ENCODE peak calls at places on chromosomes 7 and 10, in eight cellular contexts. S is body of pancreas; A is sigmoid colon; O is A549; E is K562; X is mesendoderm; W is Karpas-422; I is CD4-positive, CD25-positive, alpha-beta regulatory T cell. F is an unnamed sample. For H3K4me1, the result is how much of the 10 kb centered on the place peaks cover.

GRCh38 chr10:32445740-32446615 is at the start of gene CCDC7:
- DNase-seq in S (peak), A (peak), W (peak), I (peak), X (peak), O (peak), E (peak), F (peak)

GRCh38 chr7:47332681-47333080 is 249.2 kb downstream of the TNS3 start:
- DNase-seq in E (no peak), I (no peak), S (no peak), X (no peak), A (no peak), W (no peak), O (no peak), F (no peak)

GRCh38 chr7:47614450-47614849 is 32.5 kb upstream of the TNS3 start:
- DNase-seq in E (no peak), S (no peak), A (no peak), O (no peak), W (no peak), X (no peak), I (no peak), F (no peak)

GRCh38 chr7:107570298-107570697 is 6.5 kb downstream of the DUS4L start:
- DNase-seq in I (no peak), W (no peak), S (no peak), O (no peak), E (no peak), X (no peak), A (no peak), F (no peak)

GRCh38 chr7:105837765-105838241 is 38.6 kb downstream of the ATXN7L1 start:
- DNase-seq in O (no peak), A (peak), E (no peak), I (no peak), W (no peak), S (no peak), X (peak), F (peak)

GRCh38 chr10:99235469-99235871 is at the start of gene HPSE2:
- DNase-seq in X (no peak), E (no peak), O (no peak), W (no peak), I (no peak), A (no peak), S (no peak), F (no peak)

GRCh38 chr10:35423505-35424306 is 87.4 kb downstream of the CCNY start:
- DNase-seq in E (no peak), O (no peak), A (no peak), W (no peak), I (no peak), S (no peak), X (no peak), F (no peak)

GRCh38 chr7:1806354-1806753 is 136.3 kb downstream of the ELFN1 start:
- DNase-seq in W (no peak), X (no peak), E (no peak), S (no peak), O (no peak), A (peak), I (no peak), F (no peak)

GRCh38 chr10:114653926-114654325 is 4.1 kb downstream of the ABLIM1 start:
- DNase-seq in E (no peak), A (no peak), X (no peak), O (no peak), S (no peak), I (peak), W (no peak), F (no peak)

GRCh38 chr7:104536956-104537355 is 208.6 kb downstream of the LHFPL3 start:
- DNase-seq in O (no peak), A (no peak), S (no peak), W (no peak), I (no peak), X (no peak), E (no peak), F (no peak)

GRCh38 chr7:126790763-126791162 is 462.0 kb downstream of the GRM8 start:
- DNase-seq in X (no peak), W (peak), E (no peak), S (no peak), O (no peak), A (no peak), I (no peak), F (no peak)

GRCh38 chr10:88090568-88091214 is 227.3 kb downstream of the PTEN start:
- DNase-seq in I (no peak), S (no peak), O (no peak), A (no peak), E (no peak), X (no peak), W (no peak), F (no peak)

GRCh38 chr10:26890956-26891355 is 30.2 kb upstream of the ABI1 start:
- DNase-seq in O (peak), E (peak), W (peak), A (no peak), S (peak), I (peak), X (peak), F (peak)

GRCh38 chr10:62594093-62594520 is 210.4 kb upstream of the ADO start:
- DNase-seq in W (peak), A (no peak), S (peak), X (peak), E (peak), O (peak), I (peak), F (peak)

GRCh38 chr10:78992333-78992732 is 76.4 kb upstream of the ZMIZ1 start:
- DNase-seq in S (no peak), O (no peak), X (no peak), W (peak), I (peak), E (no peak), A (no peak), F (no peak)

GRCh38 chr10:79129361-79129997 is 60.7 kb downstream of the ZMIZ1 start:
- DNase-seq in S (no peak), A (no peak), E (peak), W (no peak), X (peak), O (no peak), I (no peak), F (no peak)

GRCh38 chr7:116669769-116670168 is 2.2 kb upstream of the MET start:
- DNase-seq in I (no peak), O (no peak), E (no peak), X (no peak), A (no peak), S (no peak), W (no peak), F (no peak)

GRCh38 chr7:30321992-30322637 is 37.7 kb downstream of the ZNRF2 start:
- DNase-seq in I (peak), X (no peak), W (peak), S (no peak), O (no peak), A (no peak), E (no peak), F (no peak)

GRCh38 chr10:103921750-103922195 is 3.8 kb upstream of the STN1 start:
- DNase-seq in A (no peak), E (peak), S (no peak), W (peak), X (peak), O (peak), I (peak), F (no peak)

GRCh38 chr10:11207276-11207809 is 189.7 kb downstream of the CELF2 start:
- DNase-seq in S (no peak), X (no peak), A (no peak), I (no peak), O (no peak), E (no peak), W (no peak), F (no peak)

GRCh38 chr7:139231513-139232376 is 708 bp downstream of the UBN2 start:
- DNase-seq in X (peak), O (peak), E (peak), A (peak), S (peak), W (peak), I (peak), F (no peak)

GRCh38 chr7:17554341-17555015 is 256.0 kb downstream of the AHR start:
- DNase-seq in E (no peak), W (no peak), A (no peak), S (no peak), I (no peak), X (no peak), O (no peak), F (no peak)

GRCh38 chr10:63773962-63774361 is 252.8 kb downstream of the REEP3 start:
- DNase-seq in S (no peak), A (no peak), W (no peak), X (no peak), I (no peak), O (no peak), E (no peak), F (no peak)

GRCh38 chr10:29276251-29276850 is 12.5 kb upstream of the LYZL1 start:
- DNase-seq in S (no peak), W (no peak), A (no peak), I (no peak), E (no peak), X (no peak), O (peak), F (no peak)

GRCh38 chr7:81299711-81300110 is 380.9 kb upstream of the SEMA3C start:
- DNase-seq in S (no peak), E (no peak), I (no peak), A (no peak), O (no peak), X (no peak), W (no peak), F (no peak)

GRCh38 chr7:157989611-157990010 is 598.0 kb downstream of the PTPRN2 start:
- DNase-seq in X (no peak), O (no peak), W (no peak), I (no peak), E (no peak), A (no peak), S (no peak), F (no peak)

GRCh38 chr7:44618754-44619153 is 12.3 kb downstream of the OGDH start:
- DNase-seq in S (no peak), O (no peak), A (no peak), E (no peak), W (no peak), I (no peak), X (peak), F (no peak)

GRCh38 chr10:108982141-108982540 is 941.2 kb downstream of the XPNPEP1 start:
- DNase-seq in E (no peak), O (no peak), A (no peak), X (peak), W (no peak), S (no peak), I (no peak), F (no peak)

GRCh38 chr10:3791974-3792633 is 7.1 kb upstream of the KLF6 start:
- DNase-seq in X (no peak), O (no peak), E (no peak), I (no peak), S (no peak), W (no peak), A (no peak), F (no peak)

GRCh38 chr7:45582136-45582742 is 8.1 kb downstream of the ADCY1 start:
- DNase-seq in A (peak), O (no peak), E (no peak), W (no peak), S (no peak), I (no peak), X (no peak), F (no peak)

GRCh38 chr10:52314007-52314821 is at the start of gene DKK1:
- DNase-seq in A (peak), E (no peak), I (no peak), X (peak), W (no peak), S (peak), O (peak), F (peak)

GRCh38 chr10:126736737-126737136 is 66.2 kb upstream of the C10orf90 start:
- DNase-seq in X (no peak), O (no peak), E (no peak), I (no peak), W (no peak), A (no peak), S (no peak), F (no peak)

GRCh38 chr10:91043173-91043910 is 122.5 kb upstream of the ANKRD1 start:
- DNase-seq in S (no peak), W (no peak), I (peak), X (peak), E (peak), O (peak), A (no peak), F (peak)

GRCh38 chr7:104852386-104852785 is 161.6 kb upstream of the KMT2E start:
- DNase-seq in S (no peak), W (no peak), O (no peak), E (no peak), A (no peak), I (no peak), X (no peak), F (no peak)

GRCh38 chr10:132349766-132350165 is 17.8 kb downstream of the LRRC27 start:
- DNase-seq in S (no peak), X (no peak), O (no peak), A (peak), W (no peak), E (no peak), I (no peak), F (no peak)

GRCh38 chr7:122198581-122198980 is 54.5 kb upstream of the AASS start:
- DNase-seq in E (no peak), I (no peak), X (peak), S (no peak), W (no peak), A (no peak), O (no peak), F (no peak)

GRCh38 chr7:74637745-74638144 is 19.8 kb upstream of the GTF2I start:
- DNase-seq in X (no peak), E (no peak), S (no peak), A (no peak), O (no peak), W (no peak), I (no peak), F (no peak)

GRCh38 chr7:74627699-74628411 is 29.7 kb upstream of the GTF2I start:
- DNase-seq in O (no peak), E (no peak), W (no peak), A (peak), X (peak), I (peak), S (peak), F (peak)

DNA sequence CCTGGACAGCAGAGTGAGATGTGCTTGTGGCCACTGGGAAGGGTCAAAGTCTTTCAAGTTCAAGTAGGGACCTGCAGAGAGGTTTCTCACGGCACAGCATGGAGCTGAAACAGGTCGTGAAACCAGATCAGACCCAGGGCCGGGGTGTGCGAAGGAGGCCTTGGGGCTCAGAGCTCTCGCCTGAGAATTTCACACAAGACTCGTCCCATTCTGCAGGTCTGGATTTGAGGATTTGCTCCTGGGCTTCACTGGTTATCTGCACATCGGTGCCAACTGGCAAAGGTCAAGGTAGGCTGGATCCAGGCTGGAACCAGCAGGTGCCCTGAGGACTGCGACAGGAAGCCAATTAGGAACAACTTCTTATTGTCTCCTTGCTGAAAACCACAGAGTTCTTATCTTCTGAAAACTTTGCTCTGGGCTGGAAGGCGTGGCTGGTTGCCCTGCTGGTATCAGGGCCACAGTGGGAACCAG is 24.0 kb upstream of the GTF2I start:
- DNase-seq in X (no peak), W (no peak), I (no peak), E (peak), S (no peak), A (no peak), O (no peak), F (no peak)
- H3K4me1 ChIP-seq in X (under half), W (under half), I (under half), E (under half), S (under half), A (under half), O (under half), F (under half)

GRCh38 chr7:128188396-128189230 is 52.5 kb upstream of the LEP start:
- DNase-seq in O (no peak), X (no peak), S (no peak), A (peak), I (no peak), E (no peak), W (no peak), F (no peak)
- H3K4me1 ChIP-seq in O (under half), X (under half), S (under half), A (under half), I (under half), E (under half), W (under half), F (under half)

GRCh38 chr10:110498087-110498981 is 627 bp downstream of the DUSP5 start:
- DNase-seq in A (peak), S (peak), O (peak), W (peak), X (peak), E (peak), I (peak), F (no peak)
- H3K4me1 ChIP-seq in A (half or more), S (under half), O (under half), W (under half), X (under half), E (under half), I (half or more), F (under half)

DNA sequence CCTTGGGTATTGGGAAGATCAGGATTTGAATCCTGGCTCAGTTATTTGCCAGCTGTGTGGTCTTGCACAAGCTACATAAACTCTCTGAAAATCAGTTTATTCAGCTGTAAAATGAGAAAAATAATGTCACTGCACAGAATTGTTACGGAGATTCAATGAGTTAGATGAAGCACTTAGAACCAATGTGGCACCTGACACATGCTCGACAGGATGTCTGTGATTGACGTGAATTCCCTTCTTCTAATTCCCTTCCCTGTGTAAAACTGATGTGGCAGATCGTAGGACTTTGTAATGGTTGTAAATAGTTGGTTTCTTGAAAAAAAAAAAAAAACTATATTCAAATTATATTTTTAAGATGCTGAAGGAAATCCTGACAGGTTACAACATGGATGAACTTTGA is 249.9 kb upstream of the MKLN1 start:
- DNase-seq in X (no peak), W (no peak), I (no peak), A (no peak), E (no peak), O (no peak), S (no peak), F (no peak)
- H3K4me1 ChIP-seq in X (under half), W (under half), I (half or more), A (half or more), E (under half), O (under half), S (under half), F (under half)

DNA sequence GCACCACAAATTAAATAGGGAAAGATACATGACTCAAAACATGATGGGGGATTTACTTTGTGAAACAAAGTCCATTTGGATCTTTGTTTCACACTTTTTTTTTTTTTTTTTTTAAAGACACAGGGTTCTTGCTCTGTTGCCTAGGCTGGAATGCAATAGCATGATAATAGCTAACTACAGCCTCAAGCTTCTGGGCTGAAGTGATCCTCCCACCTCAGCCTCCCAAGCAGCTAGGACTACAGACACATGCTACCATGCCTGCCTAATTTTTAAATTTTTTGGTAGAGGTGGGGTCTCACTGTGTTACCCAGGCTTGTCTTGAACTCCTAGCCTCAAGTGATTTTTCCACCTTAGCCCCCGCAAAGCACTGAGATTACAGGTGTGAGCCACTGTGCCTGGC is 172.6 kb upstream of the KLF14 start:
- DNase-seq in O (no peak), X (no peak), I (no peak), E (no peak), A (no peak), W (no peak), S (no peak), F (no peak)
- H3K4me1 ChIP-seq in O (half or more), X (under half), I (half or more), E (under half), A (under half), W (half or more), S (under half), F (under half)

GRCh38 chr7:155752756-155753445 is 59.4 kb downstream of the SHH start:
- DNase-seq in X (no peak), E (no peak), S (no peak), I (no peak), O (no peak), W (no peak), A (peak), F (no peak)
- H3K4me1 ChIP-seq in X (under half), E (under half), S (under half), I (under half), O (under half), W (half or more), A (half or more), F (under half)

GRCh38 chr10:102451105-102451969 is at the start of gene C10orf95:
- DNase-seq in S (peak), X (peak), O (no peak), I (peak), A (no peak), W (no peak), E (no peak), F (peak)

GRCh38 chr10:102455893-102456471 is 4.6 kb upstream of the C10orf95 start:
- DNase-seq in E (no peak), X (peak), A (no peak), O (peak), S (no peak), I (no peak), W (no peak), F (no peak)

GRCh38 chr10:102450374-102451104 is 804 bp downstream of the C10orf95 start:
- DNase-seq in W (peak), S (peak), A (peak), I (peak), X (peak), O (peak), E (peak), F (peak)

GRCh38 chr10:102452672-102453340 is 1.5 kb upstream of the C10orf95 start:
- DNase-seq in S (no peak), O (peak), W (no peak), A (peak), I (peak), E (peak), X (peak), F (no peak)

GRCh38 chr10:102453502-102453901 is 2.2 kb upstream of the C10orf95 start:
- DNase-seq in S (no peak), O (no peak), I (no peak), W (no peak), X (no peak), E (no peak), A (no peak), F (no peak)
- H3K4me1 ChIP-seq in S (under half), O (half or more), I (under half), W (under half), X (under half), E (under half), A (under half), F (under half)

DNA sequence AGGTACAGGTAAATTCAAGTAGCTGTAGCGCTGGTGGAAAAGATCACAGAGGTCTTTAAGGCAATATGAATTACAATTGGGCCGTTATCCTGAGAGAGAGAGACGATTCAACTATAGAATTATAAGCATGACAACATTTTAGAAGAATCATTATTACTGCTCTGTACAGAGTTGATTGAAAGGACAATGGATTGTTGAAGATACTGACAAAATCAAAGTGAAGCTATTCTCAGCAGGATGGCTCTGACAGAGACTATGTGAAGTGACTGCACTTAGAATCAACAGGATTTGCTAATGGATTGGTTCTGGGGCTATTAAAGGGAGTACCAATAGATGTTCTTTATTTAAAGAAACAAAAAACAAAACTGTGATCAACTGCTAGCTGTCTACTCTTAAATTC is 634.8 kb upstream of the GRM3 start:
- DNase-seq in E (no peak), A (no peak), W (no peak), O (no peak), S (no peak), I (no peak), X (no peak), F (no peak)
- H3K4me1 ChIP-seq in E (under half), A (under half), W (under half), O (under half), S (under half), I (under half), X (under half), F (under half)

F was measured in HAP-1.